ENCODE peak calls at places on chromosome 17, in nine cellular contexts. D is fibroblast of mammary gland, X is AG09309, U is omental fat pad, N is IMR-90, P is neural crest cell, V is HCT116, Q is B cell, I is fibroblast of pulmonary artery. J is an unnamed sample.
A peak's percentile ranks its signal among the peaks of the same experiment; 100 is the strongest.

GRCh38 chr17:57107498-57108101 is 22.6 kb downstream of the AKAP1 start:
- DNase-seq in Q (no peak), I (no peak), V (peak; percentile 94), D (no peak), U (no peak), P (no peak), X (no peak), N (peak; percentile 42), J (no peak)

GRCh38 chr17:9899280-9900018 is 5.6 kb downstream of the RCVRN start:
- DNase-seq in X (no peak), N (no peak), Q (no peak), U (peak; percentile 41), D (peak; percentile 63), P (no peak), I (no peak), V (no peak), J (no peak)

GRCh38 chr17:29933379-29933778 is 3.4 kb upstream of the SSH2 start:
- DNase-seq in N (peak; percentile 43), I (peak; percentile 67), X (no peak), D (peak; percentile 43), P (no peak), U (no peak), Q (no peak), V (peak; percentile 28), J (no peak)

GRCh38 chr17:64443086-64443760 is 5.7 kb upstream of the MILR1 start:
- DNase-seq in I (no peak), P (no peak), V (peak; percentile 77), U (no peak), Q (no peak), N (no peak), X (no peak), D (no peak), J (no peak)

GRCh38 chr17:18184143-18185007 is 747 bp downstream of the ALKBH5 start:
- DNase-seq in D (peak; percentile 52), X (no peak), N (peak; percentile 55), I (peak; percentile 33), V (no peak), Q (peak; percentile 73), U (peak; percentile 57), P (no peak), J (no peak)

GRCh38 chr17:17300624-17301568 is 2.3 kb upstream of the NT5M start:
- DNase-seq in X (no peak), I (peak; percentile 35), P (peak; percentile 61), D (peak; percentile 61), Q (peak; percentile 82), U (peak; percentile 29), V (no peak), N (peak; percentile 51), J (peak; percentile 18)

GRCh38 chr17:4529533-4530152 is 25.5 kb downstream of the MYBBP1A start:
- DNase-seq in P (no peak), I (no peak), V (no peak), X (no peak), D (no peak), N (no peak), U (no peak), Q (no peak), J (no peak)

GRCh38 chr17:8393470-8394231 is 4.0 kb downstream of the RNF222 start:
- DNase-seq in I (no peak), U (no peak), P (no peak), X (no peak), N (peak; percentile 21), Q (peak; percentile 67), V (no peak), D (no peak), J (no peak)

GRCh38 chr17:56978441-56979090 is 635 bp downstream of the SCPEP1 start:
- DNase-seq in P (no peak), N (peak; percentile 5), U (no peak), V (no peak), D (peak; percentile 16), X (no peak), I (peak; percentile 19), Q (peak; percentile 27), J (no peak)

GRCh38 chr17:73936908-73937627 is 266.4 kb upstream of the RPL38 start:
- DNase-seq in Q (no peak), P (no peak), N (no peak), D (no peak), V (no peak), X (no peak), U (no peak), I (no peak), J (no peak)

GRCh38 chr17:50541916-50542688 is 4.9 kb upstream of the SPATA20 start:
- DNase-seq in Q (peak; percentile 99), N (peak; percentile 69), X (no peak), D (peak; percentile 69), U (peak; percentile 59), I (peak; percentile 73), P (peak; percentile 84), V (no peak), J (peak; percentile 37)
- TF ChIP-seq CTCF in Q (peak; percentile 57), N (peak; percentile 23), X (no peak), D (no peak), U (no peak), I (no peak), P (no peak), V (peak; percentile 41), J (no peak)

GRCh38 chr17:79670537-79671386 is 59.9 kb upstream of the RBFOX3 start:
- DNase-seq in N (no peak), P (no peak), I (no peak), Q (no peak), V (no peak), D (no peak), X (no peak), U (no peak), J (no peak)

GRCh38 chr17:79671387-79671752 is 59.4 kb upstream of the ENPP7 start:
- DNase-seq in D (no peak), V (no peak), U (no peak), P (no peak), X (no peak), N (no peak), Q (no peak), I (no peak), J (no peak)

GRCh38 chr17:79673517-79673916 is 57.2 kb upstream of the ENPP7 start:
- DNase-seq in X (no peak), P (no peak), V (no peak), D (no peak), N (no peak), U (no peak), I (no peak), Q (no peak), J (no peak)

GRCh38 chr17:79674506-79675412 is 56.0 kb upstream of the ENPP7 start:
- DNase-seq in P (no peak), V (no peak), Q (no peak), D (no peak), N (no peak), U (no peak), I (no peak), X (no peak), J (no peak)

DNA sequence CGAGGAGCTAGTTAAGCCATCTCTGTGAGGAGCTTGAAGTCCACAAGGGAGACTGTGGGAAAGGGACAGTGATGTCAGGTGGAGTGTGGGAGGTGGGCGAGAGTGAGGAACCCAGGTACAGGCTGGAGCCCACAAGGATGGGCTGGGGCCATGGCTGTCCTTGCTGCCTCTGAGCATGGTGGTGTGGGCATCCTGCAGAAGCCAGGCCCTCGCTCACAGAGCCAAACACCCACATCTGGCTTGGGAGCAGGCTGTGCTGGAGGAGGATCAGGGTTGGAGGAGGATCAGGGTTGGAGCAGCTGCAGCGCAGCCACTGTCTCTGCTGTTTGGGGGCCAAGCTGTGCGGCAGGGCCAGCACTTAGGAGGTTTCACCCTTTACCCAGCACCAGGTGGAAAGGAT is 58.2 kb upstream of the ENPP7 start:
- DNase-seq in X (no peak), U (no peak), I (no peak), P (no peak), V (no peak), D (no peak), Q (no peak), N (no peak), J (no peak)
- TF ChIP-seq CTCF in X (no peak), U (no peak), I (no peak), P (no peak), V (no peak), D (no peak), Q (no peak), N (no peak), J (no peak)

GRCh38 chr17:61775364-61775763 is 88.0 kb downstream of the BRIP1 start:
- DNase-seq in U (no peak), N (no peak), V (no peak), X (no peak), D (no peak), P (no peak), Q (no peak), I (no peak), J (no peak)
- TF ChIP-seq CTCF in U (no peak), N (no peak), V (no peak), X (no peak), D (no peak), P (no peak), Q (no peak), I (no peak), J (no peak)

GRCh38 chr17:80889897-80890550 is 101.6 kb upstream of the CHMP6 start:
- DNase-seq in P (no peak), V (no peak), Q (no peak), U (no peak), I (no peak), D (no peak), X (no peak), N (no peak), J (no peak)

GRCh38 chr17:80892019-80892855 is 99.4 kb upstream of the CHMP6 start:
- DNase-seq in N (peak; percentile 99), V (peak; percentile 91), P (no peak), U (peak; percentile 51), X (peak; percentile 91), I (peak; percentile 99), Q (no peak), D (peak; percentile 97), J (peak; percentile 63)

GRCh38 chr17:80890551-80890930 is 101.1 kb upstream of the CHMP6 start:
- DNase-seq in U (no peak), N (no peak), X (no peak), P (no peak), I (no peak), D (no peak), Q (no peak), V (no peak), J (no peak)

GRCh38 chr17:80892900-80893603 is 98.6 kb upstream of the CHMP6 start:
- DNase-seq in N (peak; percentile 79), V (peak; percentile 53), I (peak; percentile 60), U (no peak), X (peak; percentile 13), P (no peak), Q (no peak), D (peak; percentile 88), J (peak; percentile 24)

DNA sequence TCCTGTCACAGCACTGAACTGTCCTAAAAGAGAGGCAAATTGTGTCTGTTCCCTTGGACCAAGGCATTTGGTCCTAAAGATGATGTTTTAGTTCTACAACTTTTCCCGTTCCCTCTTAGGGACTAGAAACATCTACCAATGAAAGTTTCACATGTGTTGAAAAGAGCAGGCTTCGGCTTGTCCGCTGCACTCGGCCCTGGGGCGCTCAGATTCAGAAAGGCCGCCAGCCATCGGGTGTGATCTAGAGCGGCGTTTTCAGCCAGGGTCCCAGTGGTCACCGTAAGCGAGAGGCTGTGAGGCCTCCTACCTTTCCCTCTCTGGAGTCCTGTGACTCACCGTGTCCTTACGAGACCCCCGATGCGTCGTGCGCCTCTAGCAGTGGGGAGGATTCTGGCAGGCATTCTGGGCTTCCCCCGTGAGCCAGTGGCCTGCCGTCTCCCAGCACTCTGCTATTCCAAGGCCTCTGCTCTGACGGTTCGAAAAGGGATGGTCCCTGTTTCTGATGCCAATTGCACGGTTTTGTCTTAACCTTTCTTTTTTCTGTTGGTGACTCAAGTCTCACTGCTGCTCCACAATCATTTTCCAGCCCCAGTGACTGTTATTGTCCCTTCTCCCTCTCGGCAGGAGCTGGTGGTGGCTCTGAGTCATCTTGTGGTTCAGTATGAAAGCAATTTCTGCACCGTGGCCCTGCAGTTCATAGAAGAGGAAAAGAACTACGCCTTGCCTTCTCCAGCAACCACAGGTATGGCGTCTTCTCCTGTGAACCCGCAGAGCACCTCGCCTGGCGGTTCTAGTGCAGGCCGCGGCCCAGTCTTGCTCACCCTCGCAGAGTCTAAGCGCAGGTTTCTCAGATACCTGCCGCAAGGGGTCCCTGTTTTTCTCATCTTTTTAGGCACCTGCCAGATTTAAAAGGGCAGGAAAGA is 100.3 kb upstream of the CHMP6 start:
- DNase-seq in N (peak; percentile 94), V (peak; percentile 96), Q (no peak), I (peak; percentile 77), P (no peak), U (no peak), D (peak; percentile 92), X (peak; percentile 55), J (peak; percentile 50)
- TF ChIP-seq CTCF in N (peak; percentile 2), V (peak; percentile 86), Q (no peak), I (no peak), P (no peak), U (no peak), D (peak; percentile 19), X (peak; percentile 38), J (no peak)

J was measured in retinal pigment epithelial cell.